ENCODE peak calls at places on chromosome 17, in nine cellular contexts. V is esophagus squamous epithelium; K is fibroblast of lung; O is AG04450; Q is transverse colon; F is IMR-90; L is CD8-positive, alpha-beta T cell; C is tibial artery; W is mammary epithelial cell. U is an unnamed sample.

GRCh38 chr17:57612202-57613071 is 132.7 kb downstream of the CCDC182 start:
- DNase-seq in O (no peak), K (no peak), F (no peak), W (no peak), C (no peak), Q (no peak), L (no peak), V (no peak), U (no peak)

GRCh38 chr17:6853764-6854442 is 22.4 kb upstream of the TEKT1 start:
- DNase-seq in V (no peak), W (peak), Q (no peak), L (no peak), O (no peak), C (no peak), K (no peak), F (no peak), U (no peak)

GRCh38 chr17:81577278-81578000 is 25.3 kb upstream of the FAAP100 start:
- DNase-seq in K (no peak), Q (no peak), F (no peak), O (no peak), L (no peak), W (no peak), V (no peak), C (no peak), U (no peak)

GRCh38 chr17:49548506-49549310 is 27.0 kb upstream of the NXPH3 start:
- DNase-seq in O (no peak), W (peak), C (no peak), V (no peak), L (no peak), Q (no peak), F (peak), K (peak), U (no peak)

GRCh38 chr17:58084317-58084981 is 1.2 kb downstream of the DYNLL2 start:
- DNase-seq in V (no peak), W (peak), F (no peak), K (peak), O (no peak), L (peak), C (peak), Q (peak), U (no peak)

GRCh38 chr17:33474789-33475188 is 181.7 kb upstream of the ASIC2 start:
- DNase-seq in K (no peak), C (no peak), L (no peak), V (no peak), F (no peak), O (no peak), W (no peak), Q (no peak), U (no peak)

GRCh38 chr17:51461578-51462004 is 201.2 kb downstream of the UTP18 start:
- DNase-seq in L (peak), F (peak), K (peak), O (peak), W (peak), Q (peak), C (peak), V (no peak), U (peak)

GRCh38 chr17:60398227-60398959 is 6.5 kb upstream of the USP32 start:
- DNase-seq in C (no peak), L (no peak), F (no peak), O (no peak), V (no peak), W (no peak), K (no peak), Q (no peak), U (no peak)

GRCh38 chr17:81487487-81488275 is 24.9 kb downstream of the ACTG1 start:
- DNase-seq in O (no peak), C (peak), W (peak), Q (peak), V (no peak), F (peak), K (peak), L (peak), U (peak)

GRCh38 chr17:77839324-77840155 is 119.0 kb upstream of the TNRC6C start:
- DNase-seq in K (no peak), L (no peak), C (no peak), F (no peak), V (no peak), W (no peak), O (no peak), Q (peak), U (no peak)

GRCh38 chr17:32783602-32784001 is 93.3 kb downstream of the MYO1D start:
- DNase-seq in L (no peak), Q (no peak), F (peak), W (peak), O (peak), K (peak), C (no peak), V (no peak), U (no peak)

GRCh38 chr17:75783069-75783783 is 1.4 kb upstream of the UNK start:
- DNase-seq in C (no peak), V (no peak), O (no peak), W (peak), K (peak), L (no peak), Q (no peak), F (peak), U (no peak)

GRCh38 chr17:75783803-75784472 is 668 bp upstream of the UNK start:
- DNase-seq in C (no peak), K (no peak), F (no peak), O (no peak), W (no peak), L (no peak), V (no peak), Q (peak), U (peak)

GRCh38 chr17:75785016-75785769 is 587 bp downstream of the UNK start:
- DNase-seq in C (peak), O (peak), K (peak), W (peak), Q (peak), L (peak), F (peak), V (peak), U (peak)

GRCh38 chr17:75785770-75786538 is 1.3 kb downstream of the UNK start:
- DNase-seq in Q (no peak), K (peak), V (no peak), C (no peak), F (peak), O (no peak), L (no peak), W (peak), U (no peak)

GRCh38 chr17:75784473-75785015 is at the start of gene UNK:
- DNase-seq in V (peak), Q (peak), K (peak), F (peak), O (peak), L (peak), C (peak), W (peak), U (peak)
- TF ChIP-seq CTCF in V (no peak), Q (no peak), K (no peak), F (no peak), O (no peak), L (no peak), C (no peak), W (no peak), U (no peak)

GRCh38 chr17:39165844-39166349 is at the start of gene ARL5C:
- DNase-seq in V (no peak), F (no peak), C (no peak), L (no peak), O (no peak), W (no peak), Q (no peak), K (no peak), U (no peak)

GRCh38 chr17:39161967-39162366 is 4.0 kb downstream of the ARL5C start:
- DNase-seq in F (no peak), V (no peak), K (no peak), Q (no peak), W (no peak), L (no peak), C (no peak), O (no peak), U (no peak)

GRCh38 chr17:39165178-39165843 is 650 bp downstream of the ARL5C start:
- DNase-seq in F (no peak), K (no peak), W (no peak), C (no peak), L (no peak), V (no peak), Q (no peak), O (no peak), U (no peak)

GRCh38 chr17:39166437-39167335 is 725 bp upstream of the ARL5C start:
- DNase-seq in Q (no peak), F (no peak), C (no peak), V (no peak), L (no peak), W (no peak), K (no peak), O (no peak), U (no peak)

GRCh38 chr17:39164675-39165143 is 1.3 kb downstream of the ARL5C start:
- DNase-seq in K (peak), Q (peak), W (peak), L (peak), C (peak), O (peak), F (peak), V (no peak), U (peak)
- H3K4me3 ChIP-seq in K (peak), Q (peak), W (no peak), L (peak), C (peak), O (peak), F (peak), V (peak), U (peak)

GRCh38 chr17:27504188-27504995 is 48.1 kb downstream of the KSR1 start:
- DNase-seq in W (no peak), Q (no peak), K (no peak), F (no peak), C (no peak), L (no peak), O (no peak), V (no peak), U (no peak)
- H3K27ac ChIP-seq in W (no peak), Q (no peak), K (no peak), F (peak), C (no peak), L (no peak), O (no peak), V (no peak), U (peak)

GRCh38 chr17:22301353-22301745 is 609.0 kb downstream of the KCNJ18 start:
- DNase-seq in K (no peak), L (no peak), Q (no peak), W (no peak), O (no peak), V (no peak), C (no peak), F (no peak), U (no peak)

GRCh38 chr17:22303865-22304264 is 611.5 kb downstream of the KCNJ18 start:
- DNase-seq in O (no peak), Q (no peak), F (no peak), C (no peak), K (no peak), L (no peak), V (no peak), W (no peak), U (no peak)

GRCh38 chr17:22303096-22303495 is 610.8 kb downstream of the KCNJ18 start:
- DNase-seq in O (no peak), K (no peak), F (no peak), Q (no peak), V (no peak), C (no peak), W (no peak), L (no peak), U (no peak)

GRCh38 chr17:22300177-22300576 is 607.9 kb downstream of the KCNJ18 start:
- DNase-seq in F (no peak), K (no peak), W (no peak), L (no peak), V (no peak), O (no peak), C (no peak), Q (no peak), U (no peak)

DNA sequence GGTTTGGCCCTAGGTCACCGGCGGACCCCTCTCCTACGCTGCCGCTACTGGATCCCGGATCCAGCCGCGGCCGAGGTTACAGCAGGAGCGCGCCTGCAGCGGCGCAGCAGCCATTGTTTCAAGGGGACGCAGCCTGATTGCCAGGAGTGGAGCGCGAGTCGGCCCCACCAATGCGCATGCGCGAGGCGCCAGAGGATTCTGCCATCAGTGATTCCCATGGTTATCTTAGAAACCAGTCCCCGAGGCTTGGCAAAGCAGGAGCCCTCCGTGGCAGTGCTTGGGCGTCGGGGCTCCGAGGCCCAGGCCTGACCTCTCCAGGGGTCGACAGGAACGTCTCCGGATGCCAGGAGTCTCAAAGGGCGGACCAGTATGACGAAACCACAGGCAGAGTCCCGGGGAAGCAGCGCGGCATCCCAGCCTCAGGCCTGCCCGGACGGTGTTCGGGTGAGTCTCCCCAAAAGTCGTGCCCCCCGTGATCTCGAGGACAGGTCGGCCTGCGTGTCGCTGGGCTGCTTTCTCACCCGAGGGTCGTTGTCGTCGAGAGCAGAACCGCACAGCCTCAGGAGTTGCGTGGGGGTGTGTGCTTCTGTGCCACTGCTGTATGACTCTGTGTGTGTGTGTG is 608.5 kb downstream of the KCNJ18 start:
- DNase-seq in K (no peak), V (no peak), O (no peak), Q (no peak), L (no peak), F (no peak), C (no peak), W (no peak), U (no peak)
- TF ChIP-seq CTCF in K (no peak), V (no peak), O (no peak), Q (no peak), L (no peak), F (no peak), C (no peak), W (no peak), U (no peak)

GRCh38 chr17:39351508-39351907 is 49.9 kb downstream of the FBXL20 start:
- DNase-seq in Q (no peak), L (no peak), V (no peak), C (no peak), O (no peak), F (no peak), K (no peak), W (no peak), U (no peak)

GRCh38 chr17:39352986-39353385 is 48.4 kb downstream of the FBXL20 start:
- DNase-seq in F (no peak), L (no peak), K (no peak), Q (no peak), C (no peak), O (no peak), V (no peak), W (no peak), U (no peak)

GRCh38 chr17:39357488-39357887 is 43.9 kb downstream of the FBXL20 start:
- DNase-seq in F (peak), Q (no peak), L (no peak), O (no peak), W (no peak), C (no peak), V (no peak), K (peak), U (no peak)

GRCh38 chr17:39349246-39349645 is 52.2 kb downstream of the FBXL20 start:
- DNase-seq in O (no peak), C (no peak), V (no peak), F (no peak), W (no peak), Q (no peak), K (no peak), L (no peak), U (no peak)

GRCh38 chr17:39352511-39352910 is 48.9 kb downstream of the FBXL20 start:
- DNase-seq in C (no peak), O (no peak), Q (no peak), V (no peak), L (no peak), K (no peak), F (no peak), W (no peak), U (no peak)
- H3K4me3 ChIP-seq in C (no peak), O (no peak), Q (no peak), V (no peak), L (no peak), K (no peak), F (no peak), W (no peak), U (no peak)

GRCh38 chr17:45950888-45951287 is 48.2 kb upstream of the STH start:
- DNase-seq in V (no peak), L (no peak), W (no peak), O (no peak), F (no peak), K (no peak), C (no peak), Q (no peak), U (no peak)
- H3K27ac ChIP-seq in V (no peak), L (no peak), W (no peak), O (no peak), F (no peak), K (no peak), C (no peak), Q (no peak), U (peak)

U was measured in dorsolateral prefrontal cortex.